ENCODE peak calls at places on chromosomes 1 and 21, in four cellular contexts. U, J, V and F are unnamed samples. For H3K27me3, the result is how much of the 10 kb centered on the place peaks cover.

GRCh38 chr1:215201301-215201700 is 118.8 kb downstream of the KCNK2 start:
- DNase-seq in U (no peak), J (no peak), V (no peak), F (no peak)

GRCh38 chr1:224081604-224082003 is 32.3 kb upstream of the FBXO28 start:
- DNase-seq in U (no peak), J (no peak), V (no peak), F (no peak)

GRCh38 chr1:15849775-15850449 is 2.4 kb downstream of the SPEN start:
- DNase-seq in U (peak), J (no peak), V (peak), F (peak)

GRCh38 chr1:107963601-107964396 is 1.2 kb downstream of the VAV3 start:
- DNase-seq in U (no peak), J (peak), V (peak), F (no peak)

GRCh38 chr1:187261637-187262036 is 432.9 kb downstream of the PLA2G4A start:
- DNase-seq in U (no peak), J (no peak), V (no peak), F (no peak)

GRCh38 chr1:54357967-54358366 is 48.2 kb downstream of the SSBP3 start:
- DNase-seq in U (no peak), J (no peak), V (no peak), F (no peak)

GRCh38 chr21:28738305-28738704 is 254.4 kb downstream of the LTN1 start:
- DNase-seq in U (no peak), J (no peak), V (no peak), F (no peak)

GRCh38 chr21:34644815-34645214 is 24.0 kb upstream of the CLIC6 start:
- DNase-seq in U (no peak), J (no peak), V (no peak), F (no peak)

GRCh38 chr1:869499-870244 is 54.1 kb upstream of the SAMD11 start:
- DNase-seq in U (peak), J (no peak), V (peak), F (peak)

GRCh38 chr1:219174672-219175564 is 1.2 kb downstream of the LYPLAL1 start:
- DNase-seq in U (peak), J (peak), V (no peak), F (peak)

GRCh38 chr1:36453600-36454388 is 3.5 kb upstream of the OSCP1 start:
- DNase-seq in U (no peak), J (no peak), V (no peak), F (no peak)

GRCh38 chr1:16451868-16452528 is 11.5 kb downstream of the NECAP2 start:
- DNase-seq in U (no peak), J (no peak), V (no peak), F (no peak)

GRCh38 chr1:42962641-42963377 is 4.1 kb upstream of the SLC2A1 start:
- DNase-seq in U (peak), J (no peak), V (peak), F (peak)

GRCh38 chr1:27300341-27301051 is 21.5 kb upstream of the TMEM222 start:
- DNase-seq in U (peak), J (peak), V (peak), F (peak)
- TF ChIP-seq BRCA1 in U (no peak), J (no peak), V (no peak), F (no peak)

DNA sequence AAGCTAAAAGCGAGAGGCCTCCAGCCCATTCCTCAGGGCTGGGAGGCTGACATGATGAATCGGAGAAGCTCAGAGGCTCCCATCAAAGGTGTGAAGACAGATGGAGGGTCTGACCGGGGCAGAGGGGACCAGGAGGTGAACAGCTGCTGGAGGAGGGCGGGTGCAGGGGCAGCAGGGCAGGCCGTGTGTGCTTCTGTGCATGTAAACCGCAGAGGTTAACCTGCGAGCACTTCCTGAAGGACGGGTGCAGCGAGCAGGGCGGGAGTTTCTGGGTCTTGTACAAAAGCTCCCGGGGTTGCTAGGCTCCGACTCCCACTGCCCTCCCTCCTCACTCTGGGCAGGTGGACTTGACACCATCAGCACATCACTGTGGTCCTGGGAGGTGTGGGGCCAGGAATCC is 75.2 kb downstream of the PAX7 start:
- DNase-seq in U (no peak), J (no peak), V (no peak), F (no peak)
- H3K27me3 ChIP-seq in U (half or more), J (under half), V (under half), F (half or more)

GRCh38 chr1:44208216-44208615 is 5.1 kb upstream of the DMAP1 start:
- DNase-seq in U (no peak), J (no peak), V (no peak), F (no peak)
- TF ChIP-seq BRCA1 in U (no peak), J (no peak), V (no peak), F (no peak)

GRCh38 chr1:2630498-2631135 is 2.2 kb downstream of the MMEL1 start:
- DNase-seq in U (no peak), J (no peak), V (no peak), F (no peak)
- H3K27me3 ChIP-seq in U (under half), J (under half), V (under half), F (under half)